ENCODE peak calls at places on chromosomes 4 and X, in six cellular contexts. K is C1 segment of cervical spinal cord; A is brain microvascular endothelial cell; U is AG10803; T is stimulated activated CD8-positive, alpha-beta memory T cell treated with anti-CD3 and anti-CD28 coated beads, Interleukin-4, amount 100 ng/mL, for 4 hours; L is COR-L47. Z is an unnamed sample.

GRCh38 chr4:100504086-100504874 is 13.5 kb downstream of the EMCN start:
- DNase-seq in K (no peak), U (no peak), L (no peak), T (no peak), A (peak; percentile 51), Z (no peak)

GRCh38 chr4:53763813-53764597 is 172.7 kb upstream of the LNX1 start:
- DNase-seq in K (no peak), A (peak; percentile 82), L (no peak), T (no peak), U (peak; percentile 91), Z (no peak)

GRCh38 chrX:40471965-40472648 is 108.7 kb upstream of the ATP6AP2 start:
- DNase-seq in U (peak; percentile 89), A (peak; percentile 30), K (peak; percentile 32), T (no peak), L (peak; percentile 69), Z (peak; percentile 36)

GRCh38 chrX:107632291-107632690 is 4.0 kb downstream of the PRPS1 start:
- DNase-seq in T (no peak), U (peak; percentile 66), A (no peak), K (no peak), L (no peak), Z (no peak)

GRCh38 chrX:34300871-34301270 is 168.8 kb upstream of the FAM47A start:
- DNase-seq in K (no peak), T (no peak), A (peak; percentile 53), U (peak; percentile 2), L (no peak), Z (peak; percentile 10)

GRCh38 chrX:133660356-133660755 is 245.1 kb upstream of the GPC4 start:
- DNase-seq in U (peak; percentile 71), T (no peak), A (no peak), K (no peak), L (no peak), Z (no peak)

GRCh38 chr4:156948738-156949137 is 22.9 kb downstream of the PDGFC start:
- DNase-seq in K (no peak), A (no peak), U (no peak), T (no peak), L (no peak), Z (no peak)

GRCh38 chrX:101415180-101416130 is 7.4 kb downstream of the HNRNPH2 start:
- DNase-seq in L (peak; percentile 18), K (peak; percentile 39), T (no peak), U (peak; percentile 77), A (peak; percentile 44), Z (no peak)

GRCh38 chr4:130760246-130760645 is 1664.3 kb downstream of the C4orf33 start:
- DNase-seq in L (no peak), A (no peak), U (no peak), T (no peak), K (no peak), Z (no peak)

GRCh38 chr4:123599920-123600394 is 203.4 kb downstream of the SPRY1 start:
- DNase-seq in A (peak; percentile 45), L (peak; percentile 86), T (peak; percentile 7), U (peak; percentile 67), K (peak; percentile 17), Z (peak; percentile 38)

GRCh38 chrX:40671126-40671525 is 23.8 kb upstream of the CXorf38 start:
- DNase-seq in L (no peak), A (no peak), K (no peak), T (no peak), U (no peak), Z (no peak)

GRCh38 chr4:113222006-113222405 is 172.6 kb downstream of the ANK2 start:
- DNase-seq in U (peak; percentile 46), A (peak; percentile 9), K (no peak), L (no peak), T (no peak), Z (no peak)

GRCh38 chrX:156001001-156001666 is 3.6 kb downstream of the IL9R start:
- DNase-seq in K (no peak), A (no peak), T (no peak), L (no peak), U (no peak), Z (no peak)

GRCh38 chrX:45788941-45789348 is 588.3 kb upstream of the DIPK2B start:
- DNase-seq in A (no peak), T (no peak), U (peak; percentile 44), L (no peak), K (no peak), Z (no peak)

GRCh38 chr4:55545681-55546632 is 752 bp downstream of the CLOCK start:
- DNase-seq in A (peak; percentile 47), U (peak; percentile 65), L (peak; percentile 84), T (peak; percentile 8), K (peak; percentile 87), Z (peak; percentile 73)

GRCh38 chr4:104494822-104495559 is at the start of gene CXXC4:
- DNase-seq in L (peak; percentile 85), A (peak; percentile 5), T (no peak), U (peak; percentile 15), K (peak; percentile 97), Z (peak; percentile 16)

GRCh38 chr4:158020175-158020574 is 152.7 kb downstream of the GASK1B start:
- DNase-seq in K (no peak), L (no peak), A (peak; percentile 90), T (no peak), U (peak; percentile 88), Z (no peak)

GRCh38 chr4:137608085-137608484 is 75.8 kb upstream of the PCDH18 start:
- DNase-seq in K (no peak), A (no peak), U (peak; percentile 25), L (no peak), T (no peak), Z (no peak)

GRCh38 chr4:48300004-48300403 is 30.4 kb upstream of the TEC start:
- DNase-seq in K (no peak), L (no peak), T (no peak), A (no peak), U (peak; percentile 19), Z (no peak)

GRCh38 chr4:98659741-98660507 is 1.5 kb upstream of the TSPAN5 start:
- DNase-seq in K (no peak), A (no peak), L (no peak), U (peak; percentile 46), T (no peak), Z (no peak)